ENCODE peak calls at places on chromosomes 4 and X, in four cellular contexts. One of them, this sample, is unnamed.

GRCh38 chrX:15856580-15856979 is 2.0 kb upstream of the AP1S2 start:
- DNase-seq in HL-60: no peak
- DNase-seq in K562: no peak
- DNase-seq in GM12878: no peak
- DNase-seq in this sample: no peak

GRCh38 chr4:3074846-3075651 is 568 bp downstream of the HTT start:
- DNase-seq in HL-60: peak
- DNase-seq in K562: peak
- DNase-seq in GM12878: no peak
- DNase-seq in this sample: no peak

GRCh38 chrX:109902665-109903064 is 100.2 kb upstream of the TMEM164 start:
- DNase-seq in HL-60: no peak
- DNase-seq in K562: no peak
- DNase-seq in GM12878: no peak
- DNase-seq in this sample: no peak

GRCh38 chr4:165542476-165542875 is 163.7 kb downstream of the CPE start:
- DNase-seq in HL-60: no peak
- DNase-seq in K562: no peak
- DNase-seq in GM12878: no peak
- DNase-seq in this sample: no peak

GRCh38 chr4:108636246-108636645 is 14.2 kb upstream of the OSTC start:
- DNase-seq in HL-60: no peak
- DNase-seq in K562: no peak
- DNase-seq in GM12878: no peak
- DNase-seq in this sample: no peak

GRCh38 chr4:101200561-101200960 is 146.8 kb downstream of the PPP3CA start:
- DNase-seq in HL-60: peak
- DNase-seq in K562: no peak
- DNase-seq in GM12878: no peak
- DNase-seq in this sample: no peak

GRCh38 chrX:65596270-65596669 is 61.7 kb upstream of the LAS1L start:
- DNase-seq in HL-60: no peak
- DNase-seq in K562: peak
- DNase-seq in GM12878: peak
- DNase-seq in this sample: no peak

GRCh38 chr4:105179539-105180401 is 33.1 kb downstream of the TET2 start:
- DNase-seq in HL-60: no peak
- DNase-seq in K562: no peak
- DNase-seq in GM12878: no peak
- DNase-seq in this sample: no peak

GRCh38 chrX:72475952-72476668 is 96.5 kb downstream of the HDAC8 start:
- DNase-seq in HL-60: no peak
- DNase-seq in K562: no peak
- DNase-seq in GM12878: no peak
- DNase-seq in this sample: no peak

GRCh38 chr4:7929530-7929951 is 10.1 kb downstream of the AFAP1 start:
- DNase-seq in HL-60: no peak
- DNase-seq in K562: no peak
- DNase-seq in GM12878: no peak
- DNase-seq in this sample: no peak

GRCh38 chrX:111318901-111319300 is 48.6 kb upstream of the CAPN6 start:
- DNase-seq in HL-60: no peak
- DNase-seq in K562: no peak
- DNase-seq in GM12878: no peak
- DNase-seq in this sample: no peak

GRCh38 chr4:101855239-101855638 is 64.7 kb downstream of the BANK1 start:
- DNase-seq in HL-60: no peak
- DNase-seq in K562: no peak
- DNase-seq in GM12878: no peak
- DNase-seq in this sample: no peak

GRCh38 chr4:42672359-42673083 is 15.6 kb upstream of the ATP8A1 start:
- DNase-seq in HL-60: no peak
- DNase-seq in K562: no peak
- DNase-seq in GM12878: no peak
- DNase-seq in this sample: no peak

GRCh38 chr4:42676066-42676951 is 19.4 kb upstream of the ATP8A1 start:
- DNase-seq in HL-60: no peak
- DNase-seq in K562: no peak
- DNase-seq in GM12878: no peak
- DNase-seq in this sample: no peak

GRCh38 chr4:42673084-42673429 is 16.2 kb upstream of the ATP8A1 start:
- DNase-seq in HL-60: no peak
- DNase-seq in K562: no peak
- DNase-seq in GM12878: no peak
- DNase-seq in this sample: no peak

GRCh38 chr4:42671431-42672194 is 14.7 kb upstream of the ATP8A1 start:
- DNase-seq in HL-60: no peak
- DNase-seq in K562: no peak
- DNase-seq in GM12878: no peak
- DNase-seq in this sample: no peak
- TF ChIP-seq SPI1 in HL-60: no peak
- TF ChIP-seq SPI1 in K562: no peak
- TF ChIP-seq SPI1 in GM12878: no peak
- TF ChIP-seq SPI1 in this sample: no peak

GRCh38 chr4:149343614-149344013 is 472.0 kb downstream of the IQCM start:
- DNase-seq in HL-60: no peak
- DNase-seq in K562: no peak
- DNase-seq in GM12878: no peak
- DNase-seq in this sample: no peak
- TF ChIP-seq SPI1 in HL-60: no peak
- TF ChIP-seq SPI1 in K562: no peak
- TF ChIP-seq SPI1 in GM12878: no peak
- TF ChIP-seq SPI1 in this sample: no peak

GRCh38 chrX:41875142-41875541 is 48.2 kb downstream of the CASK start:
- DNase-seq in HL-60: no peak
- DNase-seq in K562: no peak
- DNase-seq in GM12878: no peak
- DNase-seq in this sample: no peak
- TF ChIP-seq SPI1 in HL-60: no peak
- TF ChIP-seq SPI1 in K562: no peak
- TF ChIP-seq SPI1 in GM12878: no peak
- TF ChIP-seq SPI1 in this sample: no peak

GRCh38 chr4:148090503-148091476 is 351.4 kb downstream of the NR3C2 start:
- DNase-seq in HL-60: no peak
- DNase-seq in K562: no peak
- DNase-seq in GM12878: no peak
- DNase-seq in this sample: no peak
- TF ChIP-seq SPI1 in HL-60: no peak
- TF ChIP-seq SPI1 in K562: no peak
- TF ChIP-seq SPI1 in GM12878: no peak
- TF ChIP-seq SPI1 in this sample: no peak

DNA sequence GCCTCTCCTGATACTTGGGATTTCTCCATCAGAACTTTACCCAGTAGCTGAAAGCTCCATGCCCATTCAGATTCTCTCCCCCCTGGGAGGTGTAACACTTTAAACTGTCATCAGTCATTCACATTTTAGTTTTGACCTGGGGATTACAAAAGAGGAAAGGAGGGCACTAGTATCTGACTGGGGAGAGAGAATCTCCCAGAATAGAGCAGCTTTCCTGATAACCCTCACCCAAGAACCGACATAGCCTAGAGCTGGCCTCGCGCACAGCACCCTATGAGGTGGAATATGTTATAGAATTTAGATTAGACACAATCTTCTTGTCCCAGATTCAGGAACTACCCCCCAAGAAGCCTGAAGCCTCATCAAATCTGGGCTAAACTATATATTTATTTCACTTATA is 950.2 kb upstream of the TENM3 start:
- DNase-seq in HL-60: no peak
- DNase-seq in K562: no peak
- DNase-seq in GM12878: no peak
- DNase-seq in this sample: no peak
- TF ChIP-seq SPI1 in HL-60: no peak
- TF ChIP-seq SPI1 in K562: no peak
- TF ChIP-seq SPI1 in GM12878: no peak
- TF ChIP-seq SPI1 in this sample: no peak

GRCh38 chr4:1340181-1340747 is 6.7 kb upstream of the UVSSA start:
- DNase-seq in HL-60: no peak
- DNase-seq in K562: no peak
- DNase-seq in GM12878: no peak
- DNase-seq in this sample: no peak
- TF ChIP-seq SPI1 in HL-60: no peak
- TF ChIP-seq SPI1 in K562: no peak
- TF ChIP-seq SPI1 in GM12878: no peak
- TF ChIP-seq SPI1 in this sample: no peak

GRCh38 chrX:39149761-39150160 is 348.5 kb downstream of the MID1IP1 start:
- DNase-seq in HL-60: peak
- DNase-seq in K562: peak
- DNase-seq in GM12878: no peak
- DNase-seq in this sample: no peak
- TF ChIP-seq SPI1 in HL-60: no peak
- TF ChIP-seq SPI1 in K562: no peak
- TF ChIP-seq SPI1 in GM12878: no peak
- TF ChIP-seq SPI1 in this sample: no peak

DNA sequence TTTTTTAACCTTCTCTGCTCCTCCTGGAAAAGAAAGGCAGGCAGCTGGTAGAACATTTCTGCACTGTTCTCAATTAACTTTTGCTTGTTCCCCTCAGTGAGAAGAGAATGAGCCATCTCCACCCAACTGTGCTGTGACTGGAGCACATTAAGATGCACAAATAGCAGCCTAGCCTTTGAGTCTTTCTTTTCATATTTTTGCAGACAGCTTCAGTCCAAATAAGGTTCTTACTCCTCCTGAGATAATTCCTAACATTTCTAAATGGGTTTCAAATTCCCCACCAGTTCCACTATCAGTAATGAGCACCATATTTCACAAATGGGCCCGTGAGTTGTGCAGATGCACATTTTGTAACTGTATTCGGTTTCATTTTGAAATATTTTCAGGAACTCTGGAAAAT is 118.6 kb downstream of the SPCS3 start:
- DNase-seq in HL-60: no peak
- DNase-seq in K562: no peak
- DNase-seq in GM12878: no peak
- DNase-seq in this sample: no peak
- TF ChIP-seq SPI1 in HL-60: no peak
- TF ChIP-seq SPI1 in K562: no peak
- TF ChIP-seq SPI1 in GM12878: no peak
- TF ChIP-seq SPI1 in this sample: no peak

This sample was measured in GM12891.